ENCODE peak calls at places on chromosomes 7 and 10, in five cellular contexts. One of them, this sample, is unnamed.

GRCh38 chr10:93962973-93963372 is 30.8 kb upstream of the PLCE1 start:
- DNase-seq in K562: no peak
- DNase-seq in SK-N-SH: no peak
- DNase-seq in Panc1: no peak
- DNase-seq in H1: no peak
- DNase-seq in this sample: no peak

GRCh38 chr7:108454674-108455523 is 1.3 kb downstream of the NRCAM start:
- DNase-seq in K562: no peak
- DNase-seq in SK-N-SH: peak; percentile 90
- DNase-seq in Panc1: no peak
- DNase-seq in H1: no peak
- DNase-seq in this sample: no peak

GRCh38 chr10:33536508-33536907 is 202.0 kb upstream of the NRP1 start:
- DNase-seq in K562: no peak
- DNase-seq in SK-N-SH: no peak
- DNase-seq in Panc1: no peak
- DNase-seq in H1: no peak
- DNase-seq in this sample: no peak

GRCh38 chr10:101189461-101190401 is 39.5 kb downstream of the LBX1 start:
- DNase-seq in K562: no peak
- DNase-seq in SK-N-SH: no peak
- DNase-seq in Panc1: no peak
- DNase-seq in H1: peak; percentile 21
- DNase-seq in this sample: no peak

GRCh38 chr10:42976353-42977031 is 100.4 kb upstream of the RET start:
- DNase-seq in K562: no peak
- DNase-seq in SK-N-SH: peak; percentile 36
- DNase-seq in Panc1: no peak
- DNase-seq in H1: no peak
- DNase-seq in this sample: no peak

GRCh38 chr7:229184-229964 is 37.0 kb downstream of the FAM20C start:
- DNase-seq in K562: no peak
- DNase-seq in SK-N-SH: no peak
- DNase-seq in Panc1: no peak
- DNase-seq in H1: no peak
- DNase-seq in this sample: no peak

GRCh38 chr10:89518876-89519842 is 16.2 kb downstream of the SLC16A12 start:
- DNase-seq in K562: no peak
- DNase-seq in SK-N-SH: peak; percentile 73
- DNase-seq in Panc1: no peak
- DNase-seq in H1: no peak
- DNase-seq in this sample: no peak

GRCh38 chr10:3857318-3857717 is 72.3 kb upstream of the KLF6 start:
- DNase-seq in K562: no peak
- DNase-seq in SK-N-SH: no peak
- DNase-seq in Panc1: no peak
- DNase-seq in H1: no peak
- DNase-seq in this sample: no peak

GRCh38 chr10:33722067-33722466 is 387.6 kb upstream of the NRP1 start:
- DNase-seq in K562: no peak
- DNase-seq in SK-N-SH: no peak
- DNase-seq in Panc1: no peak
- DNase-seq in H1: no peak
- DNase-seq in this sample: no peak

GRCh38 chr10:121310151-121310711 is 288.0 kb downstream of the FGFR2 start:
- DNase-seq in K562: no peak
- DNase-seq in SK-N-SH: peak; percentile 14
- DNase-seq in Panc1: no peak
- DNase-seq in H1: no peak
- DNase-seq in this sample: no peak

GRCh38 chr10:47049056-47049851 is 138.0 kb downstream of the PTPN20 start:
- DNase-seq in K562: no peak
- DNase-seq in SK-N-SH: no peak
- DNase-seq in Panc1: no peak
- DNase-seq in H1: no peak
- DNase-seq in this sample: no peak

GRCh38 chr7:69635572-69636190 is 37.4 kb downstream of the AUTS2 start:
- DNase-seq in K562: no peak
- DNase-seq in SK-N-SH: no peak
- DNase-seq in Panc1: no peak
- DNase-seq in H1: no peak
- DNase-seq in this sample: no peak

GRCh38 chr7:69630292-69630691 is 32.0 kb downstream of the AUTS2 start:
- DNase-seq in K562: no peak
- DNase-seq in SK-N-SH: no peak
- DNase-seq in Panc1: no peak
- DNase-seq in H1: no peak
- DNase-seq in this sample: no peak

GRCh38 chr7:69633122-69633892 is 35.0 kb downstream of the AUTS2 start:
- DNase-seq in K562: no peak
- DNase-seq in SK-N-SH: no peak
- DNase-seq in Panc1: no peak
- DNase-seq in H1: no peak
- DNase-seq in this sample: no peak

GRCh38 chr7:69632280-69632679 is 34.0 kb downstream of the AUTS2 start:
- DNase-seq in K562: no peak
- DNase-seq in SK-N-SH: no peak
- DNase-seq in Panc1: no peak
- DNase-seq in H1: no peak
- DNase-seq in this sample: no peak

DNA sequence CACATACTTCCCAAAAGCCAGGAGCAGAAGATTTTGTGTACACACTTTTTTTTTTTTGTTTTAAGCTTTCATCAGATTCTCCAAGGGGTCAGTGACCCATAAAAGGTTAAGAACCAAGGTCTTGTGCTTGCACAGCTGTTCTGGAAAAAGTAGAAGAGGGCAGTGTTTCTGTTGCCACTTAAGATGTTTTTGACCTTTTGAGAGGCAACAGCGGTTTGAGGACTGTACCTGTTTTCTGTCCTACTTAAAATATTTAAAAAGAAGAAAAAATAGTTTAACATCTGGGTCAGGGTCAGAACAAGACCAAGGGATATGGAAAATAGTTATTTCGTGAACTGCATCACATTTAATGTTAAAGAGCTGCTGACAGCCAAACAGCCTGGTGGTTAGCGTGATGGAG is 32.9 kb downstream of the AUTS2 start:
- DNase-seq in K562: no peak
- DNase-seq in SK-N-SH: no peak
- DNase-seq in Panc1: no peak
- DNase-seq in H1: no peak
- DNase-seq in this sample: no peak
- TF ChIP-seq SIN3A in K562: no peak
- TF ChIP-seq SIN3A in SK-N-SH: no peak
- TF ChIP-seq SIN3A in Panc1: no peak
- TF ChIP-seq SIN3A in H1: no peak
- TF ChIP-seq SIN3A in this sample: no peak

GRCh38 chr10:96878071-96878470 is 46.0 kb downstream of the LCOR start:
- DNase-seq in K562: no peak
- DNase-seq in SK-N-SH: no peak
- DNase-seq in Panc1: no peak
- DNase-seq in H1: no peak
- DNase-seq in this sample: no peak

GRCh38 chr10:96873086-96873485 is 41.0 kb downstream of the LCOR start:
- DNase-seq in K562: no peak
- DNase-seq in SK-N-SH: no peak
- DNase-seq in Panc1: no peak
- DNase-seq in H1: no peak
- DNase-seq in this sample: no peak

GRCh38 chr10:96873756-96874467 is 41.8 kb downstream of the LCOR start:
- DNase-seq in K562: no peak
- DNase-seq in SK-N-SH: no peak
- DNase-seq in Panc1: no peak
- DNase-seq in H1: no peak
- DNase-seq in this sample: no peak
- TF ChIP-seq SIN3A in K562: no peak
- TF ChIP-seq SIN3A in SK-N-SH: no peak
- TF ChIP-seq SIN3A in Panc1: no peak
- TF ChIP-seq SIN3A in H1: no peak
- TF ChIP-seq SIN3A in this sample: no peak

DNA sequence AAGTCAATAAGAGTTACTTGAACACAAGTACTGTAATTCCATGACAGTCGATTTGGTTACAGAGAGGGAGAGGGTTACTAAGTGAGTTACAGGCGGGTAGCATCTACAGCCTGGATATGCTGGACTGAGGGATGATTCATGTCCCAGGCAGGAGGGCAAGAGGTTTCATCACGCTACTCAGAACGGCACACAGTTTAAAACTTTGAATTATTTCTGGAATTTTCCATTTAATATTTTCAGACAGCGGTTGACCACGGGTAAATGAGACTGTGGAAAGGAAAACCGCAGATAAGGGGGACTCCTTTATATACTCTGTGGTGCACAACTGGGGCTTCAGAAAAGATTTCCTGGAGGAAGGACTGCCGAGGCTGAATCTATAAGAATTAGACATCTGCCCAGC is 25.7 kb upstream of the LRRC4 start:
- DNase-seq in K562: no peak
- DNase-seq in SK-N-SH: no peak
- DNase-seq in Panc1: no peak
- DNase-seq in H1: no peak
- DNase-seq in this sample: no peak
- TF ChIP-seq SIN3A in K562: no peak
- TF ChIP-seq SIN3A in SK-N-SH: no peak
- TF ChIP-seq SIN3A in Panc1: no peak
- TF ChIP-seq SIN3A in H1: no peak
- TF ChIP-seq SIN3A in this sample: no peak

DNA sequence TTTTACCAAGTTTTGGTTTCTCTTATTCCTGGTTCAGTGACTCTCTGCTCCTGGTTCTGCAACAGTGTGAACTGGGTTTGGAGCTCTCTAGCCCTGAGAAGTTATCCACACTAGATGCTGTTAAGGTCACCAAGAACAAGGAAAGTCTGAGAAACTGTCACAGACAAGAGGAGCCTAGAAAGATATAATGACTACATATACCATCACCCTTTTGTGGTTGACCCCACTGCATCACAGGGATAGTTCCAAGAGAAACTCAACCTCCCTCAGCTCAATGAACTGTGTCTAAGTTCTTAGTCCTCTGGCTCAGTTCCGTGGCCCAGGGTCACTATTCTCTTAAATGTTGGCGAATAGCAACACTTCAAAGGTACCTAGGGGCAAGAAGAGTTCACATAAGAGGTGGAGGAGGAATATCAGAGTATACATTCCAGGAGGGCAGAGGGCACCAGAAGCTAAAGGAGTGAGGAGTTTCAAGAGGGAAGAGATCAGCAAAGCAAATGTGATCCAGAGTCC is 171.5 kb downstream of the BUB3 start:
- DNase-seq in K562: no peak
- DNase-seq in SK-N-SH: no peak
- DNase-seq in Panc1: no peak
- DNase-seq in H1: no peak
- DNase-seq in this sample: no peak
- TF ChIP-seq SIN3A in K562: no peak
- TF ChIP-seq SIN3A in SK-N-SH: no peak
- TF ChIP-seq SIN3A in Panc1: no peak
- TF ChIP-seq SIN3A in H1: no peak
- TF ChIP-seq SIN3A in this sample: no peak

GRCh38 chr7:76149847-76150691 is 51.6 kb upstream of the SRRM3 start:
- DNase-seq in K562: no peak
- DNase-seq in SK-N-SH: peak; percentile 86
- DNase-seq in Panc1: no peak
- DNase-seq in H1: no peak
- DNase-seq in this sample: no peak
- TF ChIP-seq SIN3A in K562: no peak
- TF ChIP-seq SIN3A in SK-N-SH: no peak
- TF ChIP-seq SIN3A in Panc1: no peak
- TF ChIP-seq SIN3A in H1: no peak
- TF ChIP-seq SIN3A in this sample: no peak

DNA sequence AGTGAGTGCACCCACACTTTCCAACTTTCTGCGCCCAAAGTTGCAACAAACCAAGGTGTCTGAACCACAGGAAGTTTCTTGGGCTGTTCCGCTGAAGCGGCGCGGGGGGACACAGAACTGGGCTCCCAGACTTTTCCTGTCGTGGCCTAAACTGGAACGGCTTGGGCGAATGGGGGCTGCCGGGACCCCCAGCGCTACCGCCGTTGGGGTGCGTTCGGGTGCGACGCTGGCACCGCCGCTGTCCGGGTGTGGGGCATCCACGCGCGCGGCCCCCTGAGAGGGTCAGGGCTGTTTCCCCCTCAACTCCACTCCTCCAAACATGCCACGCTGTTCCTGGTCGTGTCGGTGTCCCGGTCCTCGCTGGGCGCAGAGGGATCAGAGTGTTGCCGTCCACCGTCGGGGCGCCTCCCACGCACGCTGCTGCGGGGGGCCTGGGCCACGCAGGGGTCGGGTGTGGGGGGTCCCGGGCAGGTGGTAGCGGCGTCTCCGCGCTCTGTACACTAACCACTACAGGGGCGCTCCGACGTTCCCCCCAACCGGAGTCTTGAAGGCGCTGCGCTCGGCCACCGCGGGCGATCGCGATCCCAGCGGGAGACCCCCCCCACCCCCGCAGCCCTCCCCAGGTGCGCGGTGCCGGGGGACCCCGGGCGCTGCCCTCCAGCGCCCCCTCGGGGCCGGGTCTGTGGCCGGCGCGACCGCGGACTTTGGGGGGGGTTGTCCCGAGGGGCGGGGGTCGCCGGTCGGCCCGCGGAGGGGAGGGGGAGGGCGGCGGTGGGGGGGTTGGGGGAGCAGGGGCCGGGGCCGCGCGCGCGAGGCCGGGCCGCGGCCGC is 2.2 kb upstream of the CUX1 start:
- DNase-seq in K562: peak; percentile 94
- DNase-seq in SK-N-SH: peak; percentile 97
- DNase-seq in Panc1: no peak
- DNase-seq in H1: no peak
- DNase-seq in this sample: no peak
- TF ChIP-seq SIN3A in K562: no peak
- TF ChIP-seq SIN3A in SK-N-SH: no peak
- TF ChIP-seq SIN3A in Panc1: no peak
- TF ChIP-seq SIN3A in H1: no peak
- TF ChIP-seq SIN3A in this sample: no peak